ENCODE peak calls at places on chromosomes 3 and 15, in ten cellular contexts. One of them, this sample, is unnamed. For H3K4me1, the result is how much of the 10 kb centered on the place peaks cover.

GRCh38 chr3:196654006-196654405 is 14.5 kb downstream of the NRROS start:
- DNase-seq in adrenal gland: no peak
- DNase-seq in tibial artery: no peak
- DNase-seq in prostate gland: no peak
- DNase-seq in left ventricle myocardium inferior: no peak
- DNase-seq in HCT116: no peak
- DNase-seq in heart right ventricle: no peak
- DNase-seq in CD8-positive, alpha-beta memory T cell: no peak
- DNase-seq in CD8-positive, alpha-beta T cell: no peak
- DNase-seq in esophagus muscularis mucosa: no peak
- DNase-seq in this sample: no peak

GRCh38 chr3:52204337-52205073 is 6.5 kb downstream of the ALAS1 start:
- DNase-seq in HCT116: no peak
- DNase-seq in tibial artery: no peak
- DNase-seq in left ventricle myocardium inferior: no peak
- DNase-seq in heart right ventricle: no peak
- DNase-seq in CD8-positive, alpha-beta memory T cell: no peak
- DNase-seq in prostate gland: peak
- DNase-seq in esophagus muscularis mucosa: no peak
- DNase-seq in CD8-positive, alpha-beta T cell: no peak
- DNase-seq in adrenal gland: no peak
- DNase-seq in this sample: no peak

GRCh38 chr3:70111381-70111780 is 111.8 kb downstream of the SAMMSON start:
- DNase-seq in prostate gland: no peak
- DNase-seq in tibial artery: no peak
- DNase-seq in left ventricle myocardium inferior: no peak
- DNase-seq in CD8-positive, alpha-beta T cell: no peak
- DNase-seq in esophagus muscularis mucosa: no peak
- DNase-seq in heart right ventricle: no peak
- DNase-seq in adrenal gland: no peak
- DNase-seq in HCT116: no peak
- DNase-seq in CD8-positive, alpha-beta memory T cell: no peak
- DNase-seq in this sample: no peak

GRCh38 chr15:30870681-30871080 is 33.0 kb upstream of the FAN1 start:
- DNase-seq in heart right ventricle: no peak
- DNase-seq in CD8-positive, alpha-beta memory T cell: no peak
- DNase-seq in esophagus muscularis mucosa: no peak
- DNase-seq in tibial artery: no peak
- DNase-seq in prostate gland: peak
- DNase-seq in left ventricle myocardium inferior: no peak
- DNase-seq in adrenal gland: no peak
- DNase-seq in CD8-positive, alpha-beta T cell: no peak
- DNase-seq in HCT116: no peak
- DNase-seq in this sample: no peak

GRCh38 chr3:102200126-102200525 is 234.7 kb upstream of the ZPLD1 start:
- DNase-seq in esophagus muscularis mucosa: no peak
- DNase-seq in HCT116: no peak
- DNase-seq in CD8-positive, alpha-beta memory T cell: no peak
- DNase-seq in left ventricle myocardium inferior: no peak
- DNase-seq in CD8-positive, alpha-beta T cell: no peak
- DNase-seq in adrenal gland: no peak
- DNase-seq in prostate gland: no peak
- DNase-seq in heart right ventricle: no peak
- DNase-seq in tibial artery: no peak
- DNase-seq in this sample: no peak

GRCh38 chr15:38684461-38685000 is 119.9 kb upstream of the RASGRP1 start:
- DNase-seq in esophagus muscularis mucosa: no peak
- DNase-seq in adrenal gland: no peak
- DNase-seq in prostate gland: no peak
- DNase-seq in left ventricle myocardium inferior: no peak
- DNase-seq in heart right ventricle: no peak
- DNase-seq in tibial artery: no peak
- DNase-seq in HCT116: no peak
- DNase-seq in CD8-positive, alpha-beta T cell: no peak
- DNase-seq in CD8-positive, alpha-beta memory T cell: no peak
- DNase-seq in this sample: no peak

GRCh38 chr3:61979645-61980430 is 393.5 kb downstream of the FEZF2 start:
- DNase-seq in CD8-positive, alpha-beta memory T cell: no peak
- DNase-seq in heart right ventricle: no peak
- DNase-seq in esophagus muscularis mucosa: no peak
- DNase-seq in CD8-positive, alpha-beta T cell: no peak
- DNase-seq in adrenal gland: no peak
- DNase-seq in HCT116: no peak
- DNase-seq in tibial artery: no peak
- DNase-seq in prostate gland: no peak
- DNase-seq in left ventricle myocardium inferior: no peak
- DNase-seq in this sample: no peak

GRCh38 chr3:99891610-99892285 is 74.1 kb downstream of the CMSS1 start:
- DNase-seq in prostate gland: no peak
- DNase-seq in CD8-positive, alpha-beta T cell: no peak
- DNase-seq in adrenal gland: no peak
- DNase-seq in HCT116: no peak
- DNase-seq in tibial artery: no peak
- DNase-seq in left ventricle myocardium inferior: no peak
- DNase-seq in CD8-positive, alpha-beta memory T cell: no peak
- DNase-seq in heart right ventricle: no peak
- DNase-seq in esophagus muscularis mucosa: no peak
- DNase-seq in this sample: no peak

GRCh38 chr15:29242466-29243242 is 27.0 kb downstream of the NSMCE3 start:
- DNase-seq in left ventricle myocardium inferior: no peak
- DNase-seq in prostate gland: no peak
- DNase-seq in heart right ventricle: no peak
- DNase-seq in CD8-positive, alpha-beta memory T cell: no peak
- DNase-seq in HCT116: no peak
- DNase-seq in adrenal gland: no peak
- DNase-seq in esophagus muscularis mucosa: no peak
- DNase-seq in tibial artery: no peak
- DNase-seq in CD8-positive, alpha-beta T cell: no peak
- DNase-seq in this sample: no peak

GRCh38 chr3:24601500-24601899 is 106.8 kb upstream of the THRB start:
- DNase-seq in HCT116: no peak
- DNase-seq in heart right ventricle: no peak
- DNase-seq in prostate gland: no peak
- DNase-seq in adrenal gland: no peak
- DNase-seq in left ventricle myocardium inferior: no peak
- DNase-seq in CD8-positive, alpha-beta memory T cell: no peak
- DNase-seq in CD8-positive, alpha-beta T cell: no peak
- DNase-seq in tibial artery: no peak
- DNase-seq in esophagus muscularis mucosa: no peak
- DNase-seq in this sample: no peak

GRCh38 chr3:123816673-123817207 is 67.4 kb downstream of the MYLK start:
- DNase-seq in HCT116: no peak
- DNase-seq in heart right ventricle: no peak
- DNase-seq in CD8-positive, alpha-beta T cell: no peak
- DNase-seq in prostate gland: no peak
- DNase-seq in CD8-positive, alpha-beta memory T cell: no peak
- DNase-seq in tibial artery: no peak
- DNase-seq in left ventricle myocardium inferior: no peak
- DNase-seq in adrenal gland: peak
- DNase-seq in esophagus muscularis mucosa: peak
- DNase-seq in this sample: no peak

GRCh38 chr3:98746882-98747281 is 16.3 kb upstream of the ST3GAL6 start:
- DNase-seq in tibial artery: no peak
- DNase-seq in heart right ventricle: no peak
- DNase-seq in left ventricle myocardium inferior: no peak
- DNase-seq in HCT116: no peak
- DNase-seq in CD8-positive, alpha-beta memory T cell: no peak
- DNase-seq in adrenal gland: no peak
- DNase-seq in esophagus muscularis mucosa: no peak
- DNase-seq in CD8-positive, alpha-beta T cell: no peak
- DNase-seq in prostate gland: no peak
- DNase-seq in this sample: no peak

GRCh38 chr15:57129064-57129463 is 210.6 kb downstream of the TCF12 start:
- DNase-seq in heart right ventricle: no peak
- DNase-seq in CD8-positive, alpha-beta memory T cell: no peak
- DNase-seq in CD8-positive, alpha-beta T cell: no peak
- DNase-seq in tibial artery: no peak
- DNase-seq in prostate gland: no peak
- DNase-seq in adrenal gland: no peak
- DNase-seq in esophagus muscularis mucosa: no peak
- DNase-seq in left ventricle myocardium inferior: no peak
- DNase-seq in HCT116: no peak
- DNase-seq in this sample: no peak

GRCh38 chr15:57135800-57136199 is 217.4 kb downstream of the TCF12 start:
- DNase-seq in heart right ventricle: no peak
- DNase-seq in CD8-positive, alpha-beta T cell: no peak
- DNase-seq in CD8-positive, alpha-beta memory T cell: no peak
- DNase-seq in adrenal gland: no peak
- DNase-seq in tibial artery: no peak
- DNase-seq in esophagus muscularis mucosa: no peak
- DNase-seq in HCT116: no peak
- DNase-seq in prostate gland: no peak
- DNase-seq in left ventricle myocardium inferior: no peak
- DNase-seq in this sample: no peak

GRCh38 chr15:57134877-57135276 is 216.4 kb downstream of the TCF12 start:
- DNase-seq in tibial artery: no peak
- DNase-seq in left ventricle myocardium inferior: no peak
- DNase-seq in CD8-positive, alpha-beta memory T cell: no peak
- DNase-seq in heart right ventricle: no peak
- DNase-seq in esophagus muscularis mucosa: no peak
- DNase-seq in prostate gland: no peak
- DNase-seq in HCT116: no peak
- DNase-seq in adrenal gland: no peak
- DNase-seq in CD8-positive, alpha-beta T cell: no peak
- DNase-seq in this sample: no peak

GRCh38 chr15:57130956-57131355 is 212.5 kb downstream of the TCF12 start:
- DNase-seq in CD8-positive, alpha-beta T cell: no peak
- DNase-seq in prostate gland: no peak
- DNase-seq in heart right ventricle: no peak
- DNase-seq in left ventricle myocardium inferior: no peak
- DNase-seq in esophagus muscularis mucosa: no peak
- DNase-seq in tibial artery: no peak
- DNase-seq in CD8-positive, alpha-beta memory T cell: peak
- DNase-seq in HCT116: no peak
- DNase-seq in adrenal gland: no peak
- DNase-seq in this sample: no peak

GRCh38 chr15:57133127-57133968 is 214.9 kb downstream of the TCF12 start:
- DNase-seq in tibial artery: no peak
- DNase-seq in CD8-positive, alpha-beta memory T cell: peak
- DNase-seq in left ventricle myocardium inferior: no peak
- DNase-seq in prostate gland: no peak
- DNase-seq in esophagus muscularis mucosa: no peak
- DNase-seq in heart right ventricle: no peak
- DNase-seq in HCT116: no peak
- DNase-seq in CD8-positive, alpha-beta T cell: no peak
- DNase-seq in adrenal gland: no peak
- DNase-seq in this sample: no peak
- H3K27ac ChIP-seq in tibial artery: no peak
- H3K27ac ChIP-seq in CD8-positive, alpha-beta memory T cell: no peak
- H3K27ac ChIP-seq in left ventricle myocardium inferior: no peak
- H3K27ac ChIP-seq in prostate gland: no peak
- H3K27ac ChIP-seq in esophagus muscularis mucosa: no peak
- H3K27ac ChIP-seq in heart right ventricle: no peak
- H3K27ac ChIP-seq in HCT116: no peak
- H3K27ac ChIP-seq in CD8-positive, alpha-beta T cell: no peak
- H3K27ac ChIP-seq in adrenal gland: no peak
- H3K27ac ChIP-seq in this sample: no peak

DNA sequence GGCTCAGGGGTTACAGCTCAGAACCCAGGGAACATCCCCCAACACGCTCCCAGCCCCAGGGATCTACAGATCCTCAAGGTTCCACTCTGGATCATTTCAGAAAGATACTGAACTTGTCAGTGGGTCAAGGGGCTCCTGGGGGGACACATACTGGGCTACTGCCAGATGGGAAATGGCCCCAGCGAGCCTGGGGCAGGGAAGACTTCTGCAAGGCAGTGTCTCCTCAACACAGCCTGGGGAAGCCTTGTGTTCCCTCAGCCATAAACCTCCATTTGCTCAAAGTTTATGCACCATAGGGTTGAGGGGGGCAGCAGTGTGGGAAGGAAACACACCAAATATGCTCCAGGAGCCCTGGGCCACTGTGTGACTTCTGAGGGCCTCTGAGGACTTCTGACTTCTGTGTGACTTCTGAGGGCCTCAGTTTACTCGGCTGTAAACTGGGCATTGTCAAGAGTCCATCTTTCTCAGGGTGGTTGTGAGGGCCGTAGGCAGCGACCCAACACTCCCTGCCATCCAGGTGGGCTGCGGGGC is 58.4 kb downstream of the IQSEC1 start:
- DNase-seq in HCT116: no peak
- DNase-seq in left ventricle myocardium inferior: no peak
- DNase-seq in CD8-positive, alpha-beta memory T cell: peak
- DNase-seq in tibial artery: peak
- DNase-seq in esophagus muscularis mucosa: no peak
- DNase-seq in CD8-positive, alpha-beta T cell: no peak
- DNase-seq in prostate gland: no peak
- DNase-seq in adrenal gland: no peak
- DNase-seq in heart right ventricle: no peak
- DNase-seq in this sample: no peak
- H3K4me1 ChIP-seq in HCT116: under half
- H3K4me1 ChIP-seq in left ventricle myocardium inferior: under half
- H3K4me1 ChIP-seq in CD8-positive, alpha-beta memory T cell: half or more
- H3K4me1 ChIP-seq in tibial artery: under half
- H3K4me1 ChIP-seq in esophagus muscularis mucosa: under half
- H3K4me1 ChIP-seq in CD8-positive, alpha-beta T cell: half or more
- H3K4me1 ChIP-seq in prostate gland: under half
- H3K4me1 ChIP-seq in adrenal gland: under half
- H3K4me1 ChIP-seq in heart right ventricle: under half
- H3K4me1 ChIP-seq in this sample: under half

DNA sequence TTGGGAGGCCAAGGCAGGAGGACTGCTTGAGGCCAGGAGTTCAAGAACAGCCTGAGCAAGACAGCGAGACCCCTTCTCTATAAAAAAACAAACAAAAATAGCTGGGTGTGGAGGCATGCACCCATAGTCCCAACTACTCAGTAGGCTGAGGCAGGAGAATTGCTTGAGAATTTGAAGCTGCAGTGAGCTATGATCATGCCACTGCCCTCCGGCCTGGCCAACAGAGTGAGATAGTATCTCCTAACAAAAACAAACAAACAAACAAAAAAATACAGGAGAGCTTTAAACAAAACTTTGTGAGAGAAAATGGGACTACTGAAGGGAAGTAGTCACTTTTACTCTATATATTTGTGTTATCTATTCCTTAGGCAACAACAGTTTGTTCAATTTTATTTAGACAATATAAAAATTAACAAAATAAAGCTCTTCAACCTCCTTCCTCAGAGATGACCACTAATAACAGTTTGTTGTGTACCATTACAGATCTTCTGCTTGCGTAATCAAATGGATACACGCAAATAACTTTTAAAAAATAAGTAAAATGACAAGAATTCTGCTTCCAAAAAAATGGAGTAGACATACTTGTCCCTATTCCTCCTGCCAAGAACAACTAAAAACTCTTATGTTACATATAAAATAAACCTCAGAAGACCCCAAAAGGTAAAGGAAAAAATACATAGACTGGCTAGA is 17.4 kb downstream of the PHC3 start:
- DNase-seq in heart right ventricle: no peak
- DNase-seq in esophagus muscularis mucosa: no peak
- DNase-seq in CD8-positive, alpha-beta T cell: no peak
- DNase-seq in adrenal gland: no peak
- DNase-seq in CD8-positive, alpha-beta memory T cell: no peak
- DNase-seq in tibial artery: no peak
- DNase-seq in HCT116: no peak
- DNase-seq in left ventricle myocardium inferior: no peak
- DNase-seq in prostate gland: no peak
- DNase-seq in this sample: no peak
- H3K27ac ChIP-seq in heart right ventricle: no peak
- H3K27ac ChIP-seq in esophagus muscularis mucosa: no peak
- H3K27ac ChIP-seq in CD8-positive, alpha-beta T cell: no peak
- H3K27ac ChIP-seq in adrenal gland: no peak
- H3K27ac ChIP-seq in CD8-positive, alpha-beta memory T cell: no peak
- H3K27ac ChIP-seq in tibial artery: no peak
- H3K27ac ChIP-seq in HCT116: no peak
- H3K27ac ChIP-seq in left ventricle myocardium inferior: no peak
- H3K27ac ChIP-seq in prostate gland: no peak
- H3K27ac ChIP-seq in this sample: no peak

GRCh38 chr3:193878051-193878838 is 257.7 kb upstream of the HES1 start:
- DNase-seq in prostate gland: no peak
- DNase-seq in CD8-positive, alpha-beta memory T cell: no peak
- DNase-seq in HCT116: no peak
- DNase-seq in CD8-positive, alpha-beta T cell: no peak
- DNase-seq in heart right ventricle: no peak
- DNase-seq in tibial artery: no peak
- DNase-seq in adrenal gland: peak
- DNase-seq in esophagus muscularis mucosa: no peak
- DNase-seq in left ventricle myocardium inferior: no peak
- DNase-seq in this sample: no peak
- H3K4me1 ChIP-seq in prostate gland: under half
- H3K4me1 ChIP-seq in CD8-positive, alpha-beta memory T cell: under half
- H3K4me1 ChIP-seq in HCT116: half or more
- H3K4me1 ChIP-seq in CD8-positive, alpha-beta T cell: under half
- H3K4me1 ChIP-seq in heart right ventricle: under half
- H3K4me1 ChIP-seq in tibial artery: under half
- H3K4me1 ChIP-seq in adrenal gland: under half
- H3K4me1 ChIP-seq in esophagus muscularis mucosa: under half
- H3K4me1 ChIP-seq in left ventricle myocardium inferior: under half
- H3K4me1 ChIP-seq in this sample: under half